ENCODE peak calls at places on chromosomes 7 and 10, in four cellular contexts. O, H, W and N are unnamed samples.

GRCh38 chr10:96448021-96448457 is 65.7 kb downstream of the TLL2 start:
- DNase-seq in O (no peak), H (no peak), W (no peak), N (no peak)

GRCh38 chr10:58336242-58336641 is 1.4 kb downstream of the UBE2D1 start:
- DNase-seq in O (no peak), H (no peak), W (no peak), N (no peak)

GRCh38 chr7:133491846-133492652 is 239.2 kb downstream of the EXOC4 start:
- DNase-seq in O (no peak), H (no peak), W (no peak), N (no peak)

GRCh38 chr10:99232357-99232999 is 3.2 kb downstream of the HPSE2 start:
- DNase-seq in O (no peak), H (no peak), W (no peak), N (no peak)

GRCh38 chr7:73903321-73904218 is 42.6 kb downstream of the TMEM270 start:
- DNase-seq in O (no peak), H (no peak), W (no peak), N (no peak)

GRCh38 chr7:154978045-154978444 is 24.9 kb downstream of the PAXIP1 start:
- DNase-seq in O (no peak), H (no peak), W (no peak), N (no peak)

GRCh38 chr7:45073843-45074737 is 14.7 kb downstream of the NACAD start:
- DNase-seq in O (no peak), H (no peak), W (no peak), N (peak)

GRCh38 chr7:7565746-7566650 is 686 bp upstream of the MIOS start:
- DNase-seq in O (no peak), H (peak), W (no peak), N (no peak)

GRCh38 chr10:61902448-61903183 is 1.1 kb downstream of the ARID5B start:
- DNase-seq in O (peak), H (peak), W (peak), N (peak)

DNA sequence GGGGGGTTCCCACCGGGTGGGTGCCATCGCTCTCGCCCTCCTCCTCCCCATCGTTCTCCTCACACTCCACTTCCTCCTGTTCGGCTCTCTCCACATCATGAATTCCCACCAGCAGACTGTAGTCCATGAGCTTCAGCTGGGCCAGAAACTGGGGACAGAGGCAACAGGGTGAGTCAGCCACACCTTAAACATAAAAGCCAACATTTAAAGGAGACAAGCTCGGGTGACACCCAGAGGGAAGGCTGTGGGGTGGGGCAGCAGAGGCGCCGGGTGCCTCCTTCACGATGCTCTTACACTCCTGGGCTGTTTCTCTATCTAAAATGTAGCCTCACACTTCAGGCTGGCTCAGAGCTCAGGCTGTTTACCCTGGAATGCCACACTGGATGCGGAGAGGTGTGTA is 172.5 kb downstream of the PIP4K2A start:
- DNase-seq in O (no peak), H (no peak), W (no peak), N (no peak)
- H3K27ac ChIP-seq in O (no peak), H (no peak), W (no peak), N (no peak)

GRCh38 chr7:17302575-17303142 is 4.2 kb downstream of the AHR start:
- DNase-seq in O (no peak), H (no peak), W (no peak), N (no peak)

GRCh38 chr7:17300012-17300411 is 1.6 kb downstream of the AHR start:
- DNase-seq in O (no peak), H (no peak), W (no peak), N (no peak)

GRCh38 chr7:17299477-17299991 is 1.1 kb downstream of the AHR start:
- DNase-seq in O (peak), H (no peak), W (no peak), N (no peak)

GRCh38 chr7:17298840-17299476 is 506 bp downstream of the AHR start:
- DNase-seq in O (peak), H (peak), W (peak), N (peak)

GRCh38 chr7:17301491-17302101 is 3.1 kb downstream of the AHR start:
- DNase-seq in O (peak), H (no peak), W (peak), N (no peak)
- TF ChIP-seq CTCF in O (peak), H (peak), W (peak), N (peak)

DNA sequence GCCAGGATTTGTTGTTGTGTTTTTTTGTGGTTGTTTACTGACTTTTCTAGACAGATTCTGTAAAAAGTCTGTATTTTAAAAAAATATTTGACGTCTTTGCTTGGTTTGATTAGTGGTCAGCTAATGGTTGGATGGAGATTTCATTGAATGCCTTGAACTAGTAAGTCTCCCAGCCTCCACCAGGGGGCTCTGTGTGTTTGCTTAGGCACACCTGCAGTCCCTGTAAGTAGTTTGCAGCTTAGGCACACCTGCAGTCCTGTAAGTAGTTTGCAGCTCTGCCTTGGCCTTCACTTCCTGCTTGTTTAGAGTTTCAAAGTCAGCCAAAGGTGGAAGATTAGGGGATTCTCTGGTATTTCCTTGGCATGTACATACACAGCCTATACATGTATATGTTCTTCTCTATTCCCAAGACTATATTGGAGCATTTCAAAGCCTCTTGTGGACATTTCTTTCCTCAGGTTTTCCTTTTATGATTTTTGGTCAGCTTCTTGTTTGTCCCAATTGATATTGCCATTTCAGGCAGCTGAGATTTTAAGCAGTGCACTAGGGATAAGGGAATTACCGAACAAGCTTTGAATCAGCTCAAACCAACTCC is 101.6 kb downstream of the CCSER2 start:
- DNase-seq in O (peak), H (no peak), W (peak), N (peak)
- H3K4me3 ChIP-seq in O (no peak), H (no peak), W (no peak), N (no peak)

DNA sequence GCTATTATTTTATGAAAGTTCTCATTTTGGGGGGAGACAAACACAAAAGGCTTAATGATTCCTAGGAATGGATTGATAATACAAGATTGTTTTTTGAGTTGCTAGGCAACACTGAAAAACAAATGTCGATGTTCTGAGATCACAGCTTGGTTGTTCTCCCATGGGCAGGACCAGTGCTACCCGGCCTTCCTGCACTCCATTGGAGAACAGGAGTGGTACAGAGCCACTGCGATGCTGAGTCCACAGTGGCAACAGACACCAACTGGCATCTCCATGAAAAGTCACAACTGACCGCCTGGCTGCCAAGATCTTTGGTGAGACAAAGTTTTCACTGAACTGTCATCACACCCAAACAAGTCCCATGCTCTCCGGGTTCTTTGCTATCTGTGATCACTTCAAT is 68.9 kb upstream of the NMT2 start:
- DNase-seq in O (no peak), H (no peak), W (peak), N (no peak)
- H3K27ac ChIP-seq in O (no peak), H (no peak), W (no peak), N (peak)

GRCh38 chr7:15143936-15144335 is 241.4 kb upstream of the DGKB start:
- DNase-seq in O (no peak), H (no peak), W (no peak), N (no peak)
- TF ChIP-seq CTCF in O (no peak), H (no peak), W (no peak), N (no peak)

DNA sequence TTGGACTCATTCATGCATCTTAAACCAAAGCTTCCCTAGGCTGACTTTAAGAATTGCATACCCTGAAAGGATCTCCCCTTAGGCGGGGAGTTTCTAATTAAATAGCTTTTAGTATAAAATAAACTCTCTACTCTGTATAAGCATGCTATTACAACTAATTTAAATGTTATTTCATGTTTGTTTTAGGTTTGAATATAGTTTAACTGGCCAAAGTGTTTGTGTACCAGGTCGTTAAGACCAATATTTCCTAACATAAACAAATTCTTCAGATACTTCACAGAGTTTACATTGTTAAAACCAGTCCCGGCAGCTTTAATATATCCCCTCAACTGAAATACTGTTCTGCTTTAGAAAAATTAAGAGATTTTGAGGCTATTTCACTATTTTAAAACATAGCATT is 2.3 kb downstream of the GLI3 start:
- DNase-seq in O (no peak), H (no peak), W (no peak), N (no peak)
- H3K4me3 ChIP-seq in O (no peak), H (peak), W (no peak), N (no peak)

DNA sequence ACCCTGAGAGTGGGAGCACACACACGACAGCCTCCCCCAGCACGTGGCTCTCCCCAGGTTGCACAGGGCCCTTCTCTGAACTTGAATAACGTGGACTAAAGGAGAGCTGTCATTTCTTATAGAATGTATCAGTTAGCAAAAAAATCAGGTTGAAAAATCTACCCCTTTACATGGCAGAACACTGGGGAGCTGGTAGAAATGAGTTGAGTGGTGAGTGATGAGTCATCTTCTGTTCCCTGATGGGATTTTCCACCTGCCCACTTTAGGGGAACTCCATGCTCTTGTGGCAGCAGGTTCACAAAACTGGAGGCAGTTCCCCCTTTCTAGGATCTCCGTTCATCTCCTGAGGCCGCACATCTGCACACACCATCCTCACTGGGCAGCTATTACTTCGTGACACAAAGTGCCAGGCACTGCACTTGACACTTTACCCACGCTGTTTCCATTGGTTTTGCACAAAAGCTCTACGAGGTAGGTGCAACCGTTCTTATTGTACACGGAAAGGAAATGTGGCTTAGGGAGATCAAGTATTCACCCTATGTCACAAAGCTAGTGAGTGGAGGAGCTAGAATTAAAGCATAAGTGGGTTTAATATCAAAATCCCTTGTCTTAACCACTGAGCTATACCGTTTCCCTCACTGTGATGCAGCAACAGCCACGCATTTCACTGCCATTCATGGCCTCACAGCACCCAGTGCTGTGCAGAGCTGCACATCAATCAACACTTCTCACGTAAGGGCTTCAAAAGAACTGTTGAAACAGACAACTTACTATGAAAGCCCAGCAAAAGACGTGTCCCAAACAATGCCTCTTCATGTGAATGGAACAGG is 80.2 kb downstream of the RNF216 start:
- DNase-seq in O (peak), H (no peak), W (no peak), N (no peak)
- H3K27ac ChIP-seq in O (peak), H (no peak), W (no peak), N (peak)

GRCh38 chr10:124532106-124532641 is 70.6 kb downstream of the LHPP start:
- DNase-seq in O (no peak), H (peak), W (no peak), N (no peak)
- TF ChIP-seq CTCF in O (no peak), H (no peak), W (no peak), N (no peak)

DNA sequence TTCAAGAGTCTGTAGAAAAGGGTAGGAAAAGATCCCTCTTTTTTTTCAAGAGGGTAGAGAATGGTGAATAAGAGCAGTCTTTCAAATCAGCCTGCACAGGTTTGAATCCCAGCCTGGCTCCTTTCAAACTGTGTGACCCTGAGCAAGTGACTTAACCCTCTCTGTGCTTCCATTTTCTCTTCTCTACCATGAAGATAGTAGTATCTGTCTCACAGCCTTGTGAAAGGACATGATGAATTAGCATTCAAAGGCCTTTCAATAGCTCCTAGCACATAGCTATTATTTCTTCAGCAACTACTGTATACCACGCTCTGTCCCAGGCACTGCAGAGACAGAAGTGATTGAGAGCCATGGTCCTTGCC is 25.4 kb downstream of the LEP start:
- DNase-seq in O (no peak), H (no peak), W (no peak), N (no peak)
- H3K4me3 ChIP-seq in O (no peak), H (no peak), W (peak), N (no peak)

DNA sequence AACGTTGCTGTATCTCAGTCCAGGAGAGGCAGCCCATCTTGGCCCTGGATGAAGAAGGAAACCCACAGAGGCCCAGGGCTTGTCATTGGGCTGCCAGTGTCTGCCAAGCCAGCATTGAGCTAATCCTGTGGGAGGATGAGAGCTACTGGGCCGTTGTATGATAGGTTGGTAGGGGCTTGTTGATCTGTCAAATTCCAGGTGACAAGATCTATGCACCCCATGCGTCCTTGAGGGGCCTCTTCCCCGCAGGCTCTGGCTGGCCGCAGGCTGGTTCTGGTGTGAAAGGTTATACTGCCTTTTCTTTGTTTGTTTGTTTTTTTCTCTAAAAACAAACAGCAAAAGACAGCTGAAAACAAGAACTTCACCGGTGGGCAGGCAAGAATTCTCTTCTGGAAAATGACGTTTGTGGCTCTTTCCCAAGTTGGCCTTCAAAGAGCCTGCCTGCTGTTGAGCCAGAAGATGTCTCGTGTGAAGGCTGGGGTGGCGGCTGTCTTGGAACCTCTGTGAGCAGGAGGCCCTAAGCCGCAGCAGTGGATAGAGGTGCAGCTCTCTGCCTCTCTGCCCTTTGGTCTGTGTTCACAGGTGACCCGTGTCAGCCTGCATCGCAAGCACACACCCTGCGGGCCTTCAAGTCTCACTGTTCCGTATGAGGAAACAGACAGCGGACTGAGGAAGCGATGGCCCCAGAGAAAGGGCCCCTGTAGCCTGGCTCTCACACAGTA is 23.3 kb downstream of the CYP17A1 start:
- DNase-seq in O (no peak), H (peak), W (peak), N (no peak)
- H3K27ac ChIP-seq in O (no peak), H (peak), W (peak), N (peak)